ENCODE peak calls at places on chromosomes 16 and 17, in six cellular contexts. J, Z, U, H, X and Q are unnamed samples.

GRCh38 chr17:48804936-48805411 is 12.1 kb downstream of the TTLL6 start:
- DNase-seq in X (peak; percentile 94), J (peak; percentile 80), H (peak; percentile 78), Z (peak; percentile 85), U (peak; percentile 82), Q (peak; percentile 51)

GRCh38 chr17:246851-247421 is 65.5 kb upstream of the DOC2B start:
- DNase-seq in U (no peak), Z (peak; percentile 48), X (peak; percentile 11), J (no peak), H (no peak), Q (no peak)

GRCh38 chr17:19986941-19987714 is 9.5 kb upstream of the AKAP10 start:
- DNase-seq in J (no peak), X (no peak), Z (no peak), H (no peak), U (no peak), Q (peak; percentile 36)

GRCh38 chr17:17722081-17722905 is 41.0 kb downstream of the RAI1 start:
- DNase-seq in J (no peak), H (no peak), U (no peak), X (peak; percentile 63), Z (no peak), Q (no peak)

GRCh38 chr16:71303938-71304337 is 14.7 kb upstream of the CMTR2 start:
- DNase-seq in X (no peak), U (no peak), J (no peak), H (no peak), Z (no peak), Q (no peak)

GRCh38 chr16:54171855-54172537 is 114.6 kb downstream of the IRX3 start:
- DNase-seq in Z (no peak), X (no peak), H (no peak), U (no peak), J (no peak), Q (no peak)

GRCh38 chr17:4764612-4765011 is 7.1 kb upstream of the TM4SF5 start:
- DNase-seq in J (no peak), U (no peak), Z (no peak), H (no peak), X (no peak), Q (no peak)

GRCh38 chr16:48999508-48999907 is 282.1 kb downstream of the CBLN1 start:
- DNase-seq in U (no peak), H (no peak), Z (no peak), X (no peak), J (no peak), Q (no peak)

GRCh38 chr16:10827691-10828341 is 9.2 kb upstream of the TVP23A start:
- DNase-seq in H (no peak), U (no peak), J (no peak), X (no peak), Z (peak; percentile 82), Q (no peak)

GRCh38 chr16:80147021-80147680 is 393.6 kb upstream of the DYNLRB2 start:
- DNase-seq in X (no peak), J (no peak), Z (no peak), U (no peak), H (no peak), Q (no peak)

GRCh38 chr16:71341881-71342280 is 16.6 kb upstream of the CALB2 start:
- DNase-seq in J (no peak), Z (no peak), H (no peak), U (no peak), X (no peak), Q (no peak)

GRCh38 chr17:59804910-59805381 is 87.8 kb downstream of the TUBD1 start:
- DNase-seq in J (no peak), X (no peak), H (no peak), U (no peak), Z (no peak), Q (no peak)

GRCh38 chr16:53052519-53053501 is at the start of gene CHD9NB:
- DNase-seq in U (no peak), X (no peak), Z (no peak), J (peak; percentile 45), H (no peak), Q (no peak)

GRCh38 chr16:54289242-54290051 is 2.9 kb upstream of the IRX3 start:
- DNase-seq in J (no peak), X (peak; percentile 75), H (no peak), U (peak; percentile 15), Z (peak; percentile 56), Q (no peak)

GRCh38 chr17:40122466-40122943 is 734 bp downstream of the MSL1 start:
- DNase-seq in X (peak; percentile 59), U (peak; percentile 37), H (peak; percentile 79), J (peak; percentile 69), Z (peak; percentile 90), Q (no peak)

GRCh38 chr17:6241996-6242395 is 171.8 kb downstream of the WSCD1 start:
- DNase-seq in X (no peak), H (no peak), U (no peak), Z (no peak), J (no peak), Q (no peak)

GRCh38 chr17:8375738-8376259 is 705 bp downstream of the KRABD2 start:
- DNase-seq in J (peak; percentile 46), H (no peak), X (no peak), Z (no peak), U (peak; percentile 36), Q (no peak)

GRCh38 chr17:42179911-42180410 is 981 bp downstream of the KCNH4 start:
- DNase-seq in X (peak; percentile 85), H (peak; percentile 70), Z (no peak), U (peak; percentile 53), J (peak; percentile 70), Q (peak; percentile 58)

GRCh38 chr16:86492267-86492960 is 17.9 kb upstream of the FOXF1 start:
- DNase-seq in H (no peak), Z (no peak), U (no peak), X (no peak), J (no peak), Q (no peak)

GRCh38 chr17:79046501-79047280 is 22.7 kb downstream of the C1QTNF1 start:
- DNase-seq in J (no peak), X (no peak), U (no peak), Z (peak; percentile 76), H (peak; percentile 23), Q (no peak)
- TF ChIP-seq CTCF in J (no peak), X (no peak), U (no peak), Z (no peak), H (no peak), Q (no peak)

GRCh38 chr16:31202402-31203385 is at the start of gene PYCARD:
- DNase-seq in X (peak; percentile 57), U (peak; percentile 26), J (peak; percentile 79), Z (peak; percentile 93), H (peak; percentile 69), Q (no peak)

GRCh38 chr16:31201511-31202401 is 804 bp downstream of the PYCARD start:
- DNase-seq in X (peak; percentile 54), U (peak; percentile 32), H (peak; percentile 91), Z (peak; percentile 90), J (peak; percentile 82), Q (peak; percentile 54)

GRCh38 chr16:31198207-31198882 is 4.2 kb downstream of the PYCARD start:
- DNase-seq in H (no peak), X (no peak), J (no peak), Z (peak; percentile 49), U (no peak), Q (no peak)

GRCh38 chr16:31199430-31200041 is 3.0 kb downstream of the PYCARD start:
- DNase-seq in X (no peak), H (no peak), U (no peak), Z (peak; percentile 38), J (no peak), Q (no peak)

DNA sequence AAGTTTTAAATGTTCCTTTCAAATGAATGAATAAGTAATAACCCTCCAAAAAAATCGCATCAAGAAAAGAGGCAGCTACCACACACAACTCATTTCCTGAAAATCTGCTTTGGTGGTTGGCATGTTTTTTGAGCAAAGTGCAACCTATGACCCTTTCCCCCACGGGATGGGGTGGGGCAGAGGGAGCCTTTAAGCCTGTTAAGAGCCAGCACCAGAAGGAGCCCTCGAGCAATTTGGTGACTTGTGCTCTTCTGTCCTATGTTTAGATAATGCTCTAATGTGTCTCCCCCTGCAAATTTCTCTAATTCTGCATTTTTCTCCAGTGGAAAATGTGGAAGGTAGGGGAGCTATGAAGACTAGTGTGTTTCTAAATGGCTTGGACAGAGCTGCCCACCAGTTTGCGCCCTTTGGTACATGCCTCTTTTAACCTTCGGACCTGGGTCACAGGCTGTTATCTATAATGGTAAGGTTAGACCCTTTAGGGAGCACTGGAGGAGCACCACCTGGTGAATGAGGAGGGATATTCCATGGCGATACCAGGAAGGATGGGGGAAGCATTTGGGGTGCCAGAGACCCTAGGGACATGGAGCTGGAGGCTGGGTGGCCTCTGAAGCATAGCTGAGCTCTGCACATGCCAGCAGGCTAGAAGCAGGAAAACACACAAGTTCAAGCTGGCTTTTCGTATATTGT is 1.6 kb downstream of the PYCARD start:
- DNase-seq in Z (peak; percentile 74), U (no peak), H (peak; percentile 66), J (no peak), X (no peak), Q (no peak)
- TF ChIP-seq CTCF in Z (no peak), U (no peak), H (no peak), J (no peak), X (no peak), Q (no peak)

GRCh38 chr17:71959129-71959528 is 161.7 kb upstream of the SOX9 start:
- DNase-seq in H (no peak), Z (no peak), U (no peak), X (no peak), J (peak; percentile 25), Q (no peak)
- TF ChIP-seq CTCF in H (no peak), Z (no peak), U (peak; percentile 42), X (no peak), J (peak; percentile 15), Q (no peak)

GRCh38 chr17:76368545-76368944 is 14.8 kb upstream of the PRPSAP1 start:
- DNase-seq in U (no peak), J (peak; percentile 57), Z (no peak), H (no peak), X (no peak), Q (no peak)

GRCh38 chr17:76367647-76368046 is 13.9 kb upstream of the PRPSAP1 start:
- DNase-seq in X (no peak), H (no peak), Z (no peak), J (no peak), U (no peak), Q (no peak)

GRCh38 chr17:76363107-76363801 is 9.5 kb upstream of the PRPSAP1 start:
- DNase-seq in J (no peak), U (no peak), H (no peak), X (no peak), Z (no peak), Q (no peak)

GRCh38 chr17:76366247-76366646 is 12.5 kb upstream of the PRPSAP1 start:
- DNase-seq in J (no peak), Z (no peak), X (no peak), H (no peak), U (no peak), Q (no peak)

DNA sequence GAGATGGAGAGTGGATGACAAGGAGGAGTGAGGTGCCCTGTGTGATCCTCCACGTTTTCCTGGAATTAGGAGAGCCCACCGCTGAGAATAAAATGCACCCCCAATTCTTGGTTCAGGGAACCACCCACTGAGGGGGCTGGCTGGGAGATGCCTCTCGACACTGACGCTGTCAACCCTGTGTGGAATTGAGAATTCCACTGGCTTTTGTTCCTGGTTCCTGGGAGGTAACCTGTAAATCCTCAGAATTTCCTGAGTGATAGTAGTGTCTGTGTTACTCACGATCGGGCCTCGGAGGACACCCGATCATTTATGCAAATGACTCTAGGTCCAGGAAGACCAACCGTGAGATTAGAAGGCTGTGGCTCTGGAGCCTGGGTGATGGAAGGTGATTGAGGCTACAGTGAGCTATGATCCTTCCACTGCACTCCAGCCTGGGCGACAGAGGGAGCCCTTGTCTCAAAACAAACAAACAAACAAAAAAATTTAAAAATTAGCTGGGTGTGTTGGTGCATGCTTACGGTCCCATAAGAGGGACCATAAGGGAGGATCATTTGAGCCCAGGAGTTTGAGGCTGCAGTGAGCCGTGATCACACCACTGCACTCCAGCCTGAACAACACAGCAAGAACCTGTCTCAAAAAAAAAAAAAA is 11.7 kb upstream of the PRPSAP1 start:
- DNase-seq in J (no peak), U (no peak), X (no peak), Z (no peak), H (no peak), Q (no peak)
- TF ChIP-seq CTCF in J (peak; percentile 50), U (peak; percentile 27), X (no peak), Z (peak; percentile 26), H (no peak), Q (no peak)